ENCODE peak calls at places on chromosomes 16 and 17, in five cellular contexts. G is A549, R is K562, N is H1, E is HepG2. A is an unnamed sample.
A peak's percentile ranks its signal among the peaks of the same experiment; 100 is the strongest.

GRCh38 chr17:14004927-14005630 is 64.2 kb upstream of the COX10 start:
- DNase-seq in G (no peak), R (no peak), N (no peak), E (no peak), A (no peak)

GRCh38 chr16:49620158-49620867 is 235.6 kb downstream of the ZNF423 start:
- DNase-seq in G (peak; percentile 25), R (peak; percentile 73), N (no peak), E (peak; percentile 51), A (no peak)

GRCh38 chr17:79131701-79132100 is 57.1 kb downstream of the ENGASE start:
- DNase-seq in G (no peak), R (no peak), N (no peak), E (no peak), A (no peak)

GRCh38 chr16:48817032-48817431 is 207.1 kb upstream of the N4BP1 start:
- DNase-seq in G (no peak), R (no peak), N (no peak), E (no peak), A (no peak)

GRCh38 chr16:64094170-64094960 is 1027.5 kb downstream of the CDH11 start:
- DNase-seq in G (no peak), R (no peak), N (no peak), E (no peak), A (no peak)

GRCh38 chr16:30924086-30924714 is 828 bp downstream of the FBXL19 start:
- DNase-seq in G (no peak), R (peak; percentile 74), N (peak; percentile 60), E (no peak), A (no peak)

GRCh38 chr16:55871411-55872038 is 3.6 kb downstream of the CES5A start:
- DNase-seq in G (no peak), R (no peak), N (no peak), E (peak; percentile 48), A (no peak)

GRCh38 chr16:73052441-73053030 is 4.6 kb upstream of the ZFHX3 start:
- DNase-seq in G (no peak), R (no peak), N (no peak), E (no peak), A (no peak)

GRCh38 chr17:33520404-33521032 is 227.4 kb upstream of the ASIC2 start:
- DNase-seq in G (peak; percentile 46), R (peak; percentile 82), N (peak; percentile 95), E (peak; percentile 23), A (no peak)

GRCh38 chr17:17127730-17128291 is 78.3 kb downstream of the PLD6 start:
- DNase-seq in G (no peak), R (no peak), N (no peak), E (no peak), A (no peak)

GRCh38 chr17:41178843-41179616 is 1.0 kb upstream of the KRTAP4-2 start:
- DNase-seq in G (no peak), R (no peak), N (no peak), E (no peak), A (no peak)

GRCh38 chr17:39962642-39963220 is at the start of gene GSDMA:
- DNase-seq in G (no peak), R (no peak), N (no peak), E (no peak), A (no peak)

GRCh38 chr17:20988896-20989295 is 53.9 kb downstream of the USP22 start:
- DNase-seq in G (no peak), R (no peak), N (no peak), E (no peak), A (no peak)

GRCh38 chr16:57721356-57721755 is 14.2 kb upstream of the KATNB1 start:
- DNase-seq in G (no peak), R (no peak), N (no peak), E (no peak), A (no peak)

GRCh38 chr17:28097901-28098300 is 55.4 kb downstream of the NLK start:
- DNase-seq in G (no peak), R (no peak), N (no peak), E (no peak), A (peak; percentile 20)

GRCh38 chr16:50301626-50302471 is 35.5 kb downstream of the ADCY7 start:
- DNase-seq in G (peak; percentile 47), R (no peak), N (peak; percentile 45), E (no peak), A (no peak)

GRCh38 chr16:55563797-55564196 is 2.7 kb upstream of the CAPNS2 start:
- DNase-seq in G (no peak), R (no peak), N (no peak), E (no peak), A (no peak)

GRCh38 chr17:47204722-47205418 is 4.3 kb upstream of the MYL4 start:
- DNase-seq in G (no peak), R (no peak), N (no peak), E (no peak), A (peak; percentile 77)

GRCh38 chr16:2520784-2521577 is 810 bp downstream of the AMDHD2 start:
- DNase-seq in G (no peak), R (peak; percentile 69), N (no peak), E (peak; percentile 70), A (no peak)

GRCh38 chr16:85029981-85030381 is 2.4 kb downstream of the KIAA0513 start:
- DNase-seq in G (no peak), R (no peak), N (no peak), E (no peak), A (no peak)

GRCh38 chr16:1777375-1778199 is 4.7 kb upstream of the MRPS34 start:
- DNase-seq in G (no peak), R (no peak), N (no peak), E (no peak), A (no peak)

DNA sequence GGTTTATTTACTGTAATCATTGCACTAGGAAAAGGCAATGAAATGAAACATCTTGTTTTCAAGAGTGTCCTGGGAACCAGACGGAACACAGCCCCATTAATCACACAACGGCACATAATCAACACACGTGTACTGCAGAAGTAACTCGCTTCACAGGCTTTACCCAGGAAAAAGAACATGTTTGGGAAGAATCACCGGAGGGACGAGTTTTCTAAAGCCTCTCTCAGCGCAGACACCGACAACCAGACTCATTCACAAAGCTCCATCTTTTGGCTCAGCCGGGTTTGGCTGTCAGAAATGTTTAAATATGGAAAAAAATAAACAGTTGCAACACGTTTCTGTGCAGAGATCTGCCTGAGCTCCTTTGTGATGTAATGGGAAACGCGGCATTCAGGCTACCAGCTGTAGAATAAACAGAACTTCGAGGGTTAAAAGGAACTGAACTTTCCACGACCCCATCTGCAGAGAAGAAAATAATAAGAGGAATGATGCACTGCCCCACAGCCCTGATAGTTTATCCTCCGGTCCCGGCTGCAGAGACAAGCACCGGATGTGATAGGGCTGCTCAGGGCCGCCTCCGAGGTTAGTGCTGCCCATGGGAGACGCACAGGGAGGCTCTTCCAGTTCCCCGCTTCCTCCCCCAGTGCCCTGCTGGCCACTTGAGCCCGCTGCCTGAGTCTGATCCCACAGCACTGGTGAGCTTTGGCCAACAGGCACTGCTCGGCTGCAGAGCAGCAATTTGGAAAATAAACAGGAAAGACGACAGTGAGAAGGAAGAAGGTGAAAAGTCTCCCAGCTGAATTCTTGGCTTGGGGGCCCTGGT is 119.8 kb downstream of the HIC1 start:
- DNase-seq in G (peak; percentile 62), R (no peak), N (no peak), E (peak; percentile 94), A (no peak)
- TF ChIP-seq KDM1A in G (no peak), R (no peak), N (no peak), E (no peak), A (no peak)

DNA sequence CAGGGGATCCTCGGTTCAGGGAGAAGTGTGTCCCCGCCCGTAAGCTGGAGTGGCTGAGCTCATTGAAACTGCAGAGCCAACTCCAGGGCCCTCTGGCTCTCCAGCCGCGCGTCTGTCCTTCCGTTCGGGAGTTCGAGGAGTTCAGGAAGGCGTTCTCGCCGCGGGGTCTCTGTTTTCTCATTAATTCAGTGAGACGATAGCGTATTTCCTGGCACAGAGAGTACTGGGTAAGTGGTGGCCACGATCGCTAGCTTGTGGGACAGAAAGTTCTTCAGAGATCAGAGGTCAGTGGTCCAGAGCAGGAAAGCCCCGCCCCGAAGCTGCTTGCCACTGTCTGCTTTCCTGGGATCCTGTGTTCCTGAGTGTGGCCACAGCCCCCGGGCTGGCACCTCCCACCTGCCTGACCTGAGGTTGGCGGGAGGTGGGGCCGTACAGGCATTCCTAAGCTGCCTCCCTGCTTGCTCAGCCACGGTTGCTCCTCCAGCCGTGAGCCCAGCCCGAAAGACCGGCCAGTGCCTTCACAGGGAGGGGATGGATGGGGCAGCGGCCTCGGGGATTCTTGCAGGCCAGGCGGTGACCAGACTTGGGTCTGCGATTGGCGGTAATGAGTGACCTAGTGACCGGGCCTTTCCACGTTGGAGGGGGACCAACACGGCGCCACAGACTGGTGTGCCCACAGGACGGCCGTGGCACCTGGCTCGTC is 8.9 kb downstream of the BAIAP2 start:
- DNase-seq in G (peak; percentile 61), R (no peak), N (no peak), E (peak; percentile 94), A (no peak)
- TF ChIP-seq KDM1A in G (no peak), R (no peak), N (no peak), E (peak; percentile 37), A (no peak)

GRCh38 chr17:38748329-38749221 is at the start of gene PCGF2:
- DNase-seq in G (peak; percentile 94), R (peak; percentile 77), N (peak; percentile 93), E (peak; percentile 89), A (no peak)
- TF ChIP-seq KDM1A in G (no peak), R (no peak), N (no peak), E (no peak), A (no peak)

GRCh38 chr17:37502009-37502936 is 12.6 kb downstream of the DUSP14 start:
- DNase-seq in G (peak; percentile 39), R (no peak), N (no peak), E (peak; percentile 94), A (no peak)
- TF ChIP-seq KDM1A in G (no peak), R (no peak), N (no peak), E (peak; percentile 14), A (no peak)

DNA sequence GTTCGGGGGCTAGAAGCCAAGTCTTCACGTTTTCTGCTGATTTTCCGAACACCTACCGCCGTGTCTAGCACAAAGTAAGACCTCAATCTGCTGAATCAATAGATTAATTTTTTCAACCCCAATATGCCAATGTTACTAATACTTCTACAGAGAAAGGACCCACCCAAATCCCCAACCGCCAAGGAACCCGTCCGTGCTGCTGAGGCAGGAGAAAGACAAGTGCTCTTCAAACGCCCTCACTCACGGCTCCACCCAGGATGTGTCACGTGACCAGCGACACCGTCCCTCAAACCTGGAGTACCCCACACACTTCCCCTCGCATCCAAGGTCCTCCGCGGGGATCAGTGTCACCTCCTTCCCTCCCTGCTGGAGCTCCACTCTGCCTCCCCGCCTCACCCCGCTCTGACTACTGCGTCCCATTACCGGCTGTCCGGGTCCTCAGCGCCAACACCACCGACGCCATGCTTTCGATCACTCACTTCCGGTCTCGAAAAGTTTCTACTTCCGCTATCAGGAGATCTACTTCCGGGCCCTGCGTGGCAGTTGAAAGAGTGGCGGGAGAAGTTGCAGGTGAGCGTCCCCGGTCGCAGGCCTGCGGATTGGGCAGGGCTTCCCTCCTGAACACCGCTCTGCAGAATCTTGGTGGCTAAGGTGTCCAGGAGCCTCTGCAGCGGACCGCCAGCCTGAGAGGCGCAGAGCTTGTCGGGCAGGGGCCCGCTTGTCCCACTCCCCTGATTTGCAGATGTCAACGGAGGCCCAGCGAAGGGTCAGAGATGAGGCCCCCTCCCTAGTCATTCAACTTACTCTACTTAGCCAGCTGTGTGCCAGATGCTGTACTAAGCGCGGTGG is at the start of the genes EME1 and MRPL27:
- DNase-seq in G (peak; percentile 92), R (peak; percentile 91), N (peak; percentile 86), E (peak; percentile 94), A (peak; percentile 85)
- TF ChIP-seq KDM1A in G (no peak), R (no peak), N (no peak), E (no peak), A (no peak)

A was measured in GM12878.